ENCODE peak calls at places on chromosome 16, in eight cellular contexts. J is brain microvascular endothelial cell, H is Calu3, X is WERI-Rb-1, U is stomach, E is gastrocnemius medialis, L is heart left ventricle, I is A549. O is an unnamed sample.
A peak's percentile ranks its signal among the peaks of the same experiment; 100 is the strongest.

GRCh38 chr16:84240455-84240854 is 643 bp upstream of the KCNG4 start:
- DNase-seq in J (no peak), H (no peak), X (no peak), U (no peak), E (no peak), L (no peak), I (no peak), O (no peak)

GRCh38 chr16:83308414-83308813 is 499.4 kb upstream of the HSBP1 start:
- DNase-seq in J (peak; percentile 65), H (no peak), X (no peak), U (no peak), E (no peak), L (no peak), I (no peak), O (no peak)

GRCh38 chr16:86942469-86943175 is 364.3 kb downstream of the FOXL1 start:
- DNase-seq in J (peak; percentile 83), H (no peak), X (no peak), U (no peak), E (no peak), L (no peak), I (no peak), O (no peak)

GRCh38 chr16:3022697-3023414 is 886 bp downstream of the HCFC1R1 start:
- DNase-seq in J (peak; percentile 15), H (no peak), X (no peak), U (no peak), E (peak; percentile 79), L (peak; percentile 77), I (peak; percentile 86), O (no peak)

GRCh38 chr16:264440-264951 is 11.2 kb downstream of the RGS11 start:
- DNase-seq in J (no peak), H (no peak), X (peak; percentile 5), U (no peak), E (no peak), L (peak; percentile 56), I (no peak), O (no peak)

GRCh38 chr16:5862103-5863003 is 764.8 kb upstream of the EEF2KMT start:
- DNase-seq in J (no peak), H (no peak), X (no peak), U (no peak), E (no peak), L (no peak), I (no peak), O (no peak)

GRCh38 chr16:1125471-1125870 is 27.4 kb upstream of the CACNA1H start:
- DNase-seq in J (peak; percentile 11), H (peak; percentile 34), X (peak; percentile 97), U (peak; percentile 30), E (no peak), L (no peak), I (peak; percentile 66), O (no peak)

GRCh38 chr16:19284207-19284606 is 1.3 kb upstream of the CLEC19A start:
- DNase-seq in J (peak; percentile 0), H (peak; percentile 56), X (no peak), U (peak; percentile 90), E (peak; percentile 48), L (no peak), I (peak; percentile 72), O (no peak)

GRCh38 chr16:20954574-20954973 is 54.0 kb downstream of the LYRM1 start:
- DNase-seq in J (no peak), H (no peak), X (no peak), U (no peak), E (no peak), L (no peak), I (no peak), O (no peak)

GRCh38 chr16:85105475-85105874 is 6.8 kb downstream of the CIBAR2 start:
- DNase-seq in J (no peak), H (no peak), X (no peak), U (no peak), E (no peak), L (no peak), I (no peak), O (no peak)

GRCh38 chr16:685967-686366 is 1.8 kb upstream of the JMJD8 start:
- DNase-seq in J (no peak), H (peak; percentile 83), X (peak; percentile 75), U (peak; percentile 76), E (peak; percentile 39), L (no peak), I (peak; percentile 81), O (peak; percentile 50)

GRCh38 chr16:35735403-35736251 is 2276.2 kb downstream of the TP53TG3F start:
- DNase-seq in J (no peak), H (no peak), X (no peak), U (no peak), E (no peak), L (no peak), I (no peak), O (no peak)

GRCh38 chr16:8678068-8678927 is 3.9 kb downstream of the ABAT start:
- DNase-seq in J (peak; percentile 27), H (no peak), X (no peak), U (no peak), E (no peak), L (no peak), I (peak; percentile 37), O (no peak)

GRCh38 chr16:14475370-14476139 is 154.5 kb downstream of the PARN start:
- DNase-seq in J (no peak), H (peak; percentile 54), X (no peak), U (peak; percentile 37), E (no peak), L (no peak), I (peak; percentile 73), O (no peak)

GRCh38 chr16:1781758-1782407 is 488 bp downstream of the SPSB3 start:
- DNase-seq in J (no peak), H (peak; percentile 59), X (no peak), U (no peak), E (no peak), L (peak; percentile 63), I (no peak), O (no peak)

GRCh38 chr16:26391833-26392232 is 674.9 kb upstream of the C16orf82 start:
- DNase-seq in J (no peak), H (no peak), X (no peak), U (no peak), E (no peak), L (no peak), I (no peak), O (no peak)

GRCh38 chr16:48271728-48272127 is 24.4 kb upstream of the ABCC11 start:
- DNase-seq in J (no peak), H (no peak), X (no peak), U (no peak), E (no peak), L (no peak), I (no peak), O (no peak)
- TF ChIP-seq CTCF in J (peak; percentile 14), H (no peak), X (no peak), U (no peak), E (no peak), L (no peak), I (no peak), O (peak; percentile 30)

GRCh38 chr16:11372073-11372923 is 27.0 kb downstream of the RMI2 start:
- DNase-seq in J (no peak), H (no peak), X (no peak), U (no peak), E (no peak), L (no peak), I (no peak), O (no peak)
- TF ChIP-seq CTCF in J (no peak), H (no peak), X (no peak), U (no peak), E (no peak), L (no peak), I (no peak), O (peak; percentile 5)

DNA sequence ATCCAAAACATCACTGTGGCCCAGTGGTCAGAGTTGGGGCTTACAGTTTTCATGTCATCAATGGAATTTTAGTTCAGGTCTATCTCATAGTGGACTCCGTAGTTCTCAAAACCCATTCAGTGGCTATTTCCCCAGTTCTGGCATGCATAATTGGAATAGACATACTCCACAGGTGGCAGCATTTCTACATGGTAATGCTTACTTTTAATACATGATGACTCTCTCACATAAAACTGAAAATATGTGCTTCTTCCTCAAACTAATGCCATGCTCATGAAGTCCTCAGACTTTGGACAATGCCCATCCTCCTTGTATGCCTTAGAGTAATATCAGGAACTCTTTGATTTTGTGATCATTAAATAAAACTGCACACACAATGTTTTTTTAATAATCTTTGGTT is 857.4 kb upstream of the GOT2 start:
- DNase-seq in J (no peak), H (no peak), X (no peak), U (no peak), E (no peak), L (no peak), I (no peak), O (no peak)
- TF ChIP-seq CTCF in J (peak; percentile 28), H (no peak), X (no peak), U (no peak), E (no peak), L (no peak), I (no peak), O (no peak)

DNA sequence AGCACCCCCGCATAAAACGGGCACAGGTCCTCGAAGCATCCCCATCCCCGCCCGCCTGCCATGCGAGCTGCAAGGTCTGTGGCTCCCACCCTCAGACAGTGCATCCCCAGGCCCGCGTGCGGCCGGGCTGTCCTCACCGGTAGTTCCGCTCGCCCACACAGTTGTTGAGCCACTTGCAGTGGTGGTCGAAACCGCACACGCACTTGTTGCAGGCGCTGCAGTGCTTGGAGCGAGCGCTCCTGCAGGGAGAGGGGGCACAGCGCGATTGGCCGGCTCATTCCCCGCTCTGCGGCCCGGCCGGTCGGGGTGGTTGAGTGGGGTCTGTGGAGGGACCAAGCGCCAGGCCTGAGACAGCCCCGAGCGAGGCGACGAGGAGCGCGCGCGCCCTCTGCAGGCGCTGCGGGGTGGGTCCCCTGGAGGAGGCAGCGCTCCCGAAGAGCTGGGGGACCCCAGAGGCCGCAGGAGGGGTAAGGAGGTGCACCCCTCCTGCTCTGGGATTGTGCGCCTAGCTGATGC is 6.0 kb upstream of the TPPP3 start:
- DNase-seq in J (no peak), H (peak; percentile 83), X (peak; percentile 72), U (peak; percentile 57), E (no peak), L (peak; percentile 82), I (peak; percentile 37), O (peak; percentile 76)
- TF ChIP-seq CTCF in J (peak; percentile 80), H (peak; percentile 94), X (peak; percentile 96), U (no peak), E (peak; percentile 56), L (peak; percentile 86), I (peak; percentile 62), O (peak; percentile 79)

DNA sequence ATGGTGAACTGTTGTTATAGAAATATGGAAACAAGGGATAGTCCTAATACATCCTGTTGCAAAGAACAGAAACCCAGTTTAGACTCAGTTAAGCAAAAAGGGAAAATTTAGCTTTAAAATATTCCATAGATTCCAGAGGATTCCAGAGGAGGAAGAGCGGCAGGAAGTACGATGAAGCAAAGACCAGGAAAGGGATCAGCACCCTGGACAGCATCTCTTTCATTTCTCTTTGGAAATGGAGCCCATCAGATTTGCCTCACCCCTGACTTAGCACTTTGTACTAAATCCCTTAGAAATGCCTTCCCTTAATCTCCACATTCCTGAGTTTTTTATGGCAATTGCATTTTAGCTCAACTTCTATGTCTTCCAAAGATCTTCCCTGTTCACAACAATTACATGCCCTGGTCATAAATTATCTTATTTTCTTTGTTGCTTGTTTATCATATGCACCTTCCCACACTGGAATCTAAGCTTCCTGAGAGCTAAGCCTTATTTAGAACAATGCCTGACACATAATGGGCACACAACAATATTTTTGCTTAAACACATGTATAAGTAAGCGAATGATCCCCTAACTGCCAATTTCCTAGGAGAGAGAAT is 150.0 kb upstream of the RBFOX1 start:
- DNase-seq in J (no peak), H (no peak), X (no peak), U (no peak), E (no peak), L (no peak), I (no peak), O (peak; percentile 37)
- TF ChIP-seq CTCF in J (no peak), H (no peak), X (no peak), U (no peak), E (no peak), L (no peak), I (no peak), O (no peak)

O was measured in neural crest cell.